ENCODE peak calls at places on chromosomes 4 and X, in four cellular contexts. One of them, this sample, is unnamed.

GRCh38 chr4:78799551-78800495 is 23.7 kb downstream of the BMP2K start:
- DNase-seq in IMR-90: no peak
- DNase-seq in K562: no peak
- DNase-seq in GM12878: no peak
- DNase-seq in this sample: no peak

GRCh38 chrX:39875834-39876625 is 221.7 kb downstream of the BCOR start:
- DNase-seq in K562: no peak
- DNase-seq in GM12878: no peak
- DNase-seq in IMR-90: no peak
- DNase-seq in this sample: no peak

GRCh38 chr4:15303052-15303641 is 124.7 kb upstream of the C1QTNF7 start:
- DNase-seq in GM12878: no peak
- DNase-seq in IMR-90: peak
- DNase-seq in K562: no peak
- DNase-seq in this sample: no peak

GRCh38 chr4:88033309-88033708 is 25.9 kb downstream of the PKD2 start:
- DNase-seq in GM12878: no peak
- DNase-seq in K562: peak
- DNase-seq in IMR-90: peak
- DNase-seq in this sample: peak

GRCh38 chr4:17168571-17168970 is 270.1 kb upstream of the LDB2 start:
- DNase-seq in GM12878: no peak
- DNase-seq in IMR-90: peak
- DNase-seq in K562: no peak
- DNase-seq in this sample: peak

GRCh38 chr4:149973181-149973580 is 105.1 kb upstream of the DCLK2 start:
- DNase-seq in K562: no peak
- DNase-seq in IMR-90: no peak
- DNase-seq in GM12878: no peak
- DNase-seq in this sample: no peak

GRCh38 chrX:12679522-12679921 is 111.7 kb upstream of the PRPS2 start:
- DNase-seq in K562: no peak
- DNase-seq in GM12878: no peak
- DNase-seq in IMR-90: no peak
- DNase-seq in this sample: no peak

GRCh38 chr4:7625073-7625472 is 190.3 kb upstream of the PSAPL1 start:
- DNase-seq in IMR-90: peak
- DNase-seq in GM12878: no peak
- DNase-seq in K562: no peak
- DNase-seq in this sample: no peak

GRCh38 chrX:10243056-10243455 is 86.3 kb downstream of the CLCN4 start:
- DNase-seq in K562: no peak
- DNase-seq in IMR-90: no peak
- DNase-seq in GM12878: no peak
- DNase-seq in this sample: peak

GRCh38 chr4:147093206-147093605 is 147.5 kb upstream of the TTC29 start:
- DNase-seq in IMR-90: no peak
- DNase-seq in K562: no peak
- DNase-seq in GM12878: no peak
- DNase-seq in this sample: no peak

GRCh38 chrX:151702021-151702714 is 6.9 kb downstream of the PRRG3 start:
- DNase-seq in K562: no peak
- DNase-seq in GM12878: no peak
- DNase-seq in IMR-90: no peak
- DNase-seq in this sample: no peak

GRCh38 chrX:77014655-77015377 is 432.4 kb upstream of the FGF16 start:
- DNase-seq in IMR-90: no peak
- DNase-seq in K562: no peak
- DNase-seq in GM12878: no peak
- DNase-seq in this sample: no peak

GRCh38 chr4:128715616-128716015 is 93.9 kb upstream of the JADE1 start:
- DNase-seq in IMR-90: peak
- DNase-seq in GM12878: no peak
- DNase-seq in K562: no peak
- DNase-seq in this sample: no peak

DNA sequence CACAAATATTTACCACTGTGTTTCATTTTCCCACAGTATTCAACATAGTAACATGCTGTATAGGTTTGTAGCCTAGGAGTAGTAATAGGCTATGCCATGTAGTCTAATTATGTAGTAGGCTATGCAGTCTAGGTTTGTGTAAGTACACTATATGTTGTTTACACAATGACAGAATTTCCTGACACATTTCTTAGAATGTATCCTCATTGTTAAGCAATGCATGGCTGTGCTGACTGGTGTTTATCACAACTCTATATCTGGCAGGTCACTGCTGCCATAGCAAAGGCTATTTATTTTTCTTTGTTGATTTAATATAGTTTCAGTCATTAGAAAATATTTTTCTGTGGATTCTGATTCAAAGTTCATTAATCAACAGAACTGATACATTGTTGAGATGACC is 108.3 kb upstream of the TEX13A start:
- DNase-seq in K562: no peak
- DNase-seq in GM12878: no peak
- DNase-seq in IMR-90: no peak
- DNase-seq in this sample: peak
- TF ChIP-seq FOS in K562: no peak
- TF ChIP-seq FOS in GM12878: no peak
- TF ChIP-seq FOS in IMR-90: no peak
- TF ChIP-seq FOS in this sample: peak

GRCh38 chr4:145852256-145852839 is 86.3 kb downstream of the ZNF827 start:
- DNase-seq in IMR-90: no peak
- DNase-seq in K562: no peak
- DNase-seq in GM12878: no peak
- DNase-seq in this sample: no peak
- H3K27ac ChIP-seq in IMR-90: no peak
- H3K27ac ChIP-seq in K562: no peak
- H3K27ac ChIP-seq in GM12878: no peak
- H3K27ac ChIP-seq in this sample: no peak

GRCh38 chr4:3494501-3494900 is 31.4 kb downstream of the DOK7 start:
- DNase-seq in IMR-90: no peak
- DNase-seq in K562: no peak
- DNase-seq in GM12878: no peak
- DNase-seq in this sample: no peak
- H3K4me2 ChIP-seq in IMR-90: no peak
- H3K4me2 ChIP-seq in K562: no peak
- H3K4me2 ChIP-seq in GM12878: no peak
- H3K4me2 ChIP-seq in this sample: no peak

GRCh38 chr4:23680616-23681518 is 209.0 kb downstream of the PPARGC1A start:
- DNase-seq in GM12878: no peak
- DNase-seq in IMR-90: peak
- DNase-seq in K562: no peak
- DNase-seq in this sample: no peak
- TF ChIP-seq FOS in GM12878: no peak
- TF ChIP-seq FOS in IMR-90: no peak
- TF ChIP-seq FOS in K562: no peak
- TF ChIP-seq FOS in this sample: no peak

DNA sequence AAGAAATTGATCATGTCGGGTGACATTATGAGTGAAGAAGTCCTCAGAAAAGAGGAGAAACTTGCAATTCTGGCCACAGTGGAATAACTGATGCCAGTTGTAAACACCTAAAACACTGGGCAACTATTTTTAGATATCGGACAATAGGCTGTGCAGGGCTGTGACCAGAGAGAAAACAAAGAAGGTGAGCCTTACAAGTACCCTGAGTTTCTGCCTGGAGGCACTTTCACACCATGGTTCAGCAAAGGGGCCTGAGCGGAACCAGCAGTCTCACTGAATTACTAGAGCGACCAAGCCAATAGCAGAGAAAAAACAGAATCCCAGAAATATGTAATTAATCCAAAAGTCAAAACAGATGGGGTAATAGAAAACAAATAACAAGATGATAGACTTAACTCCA is 11.2 kb downstream of the IRAK1 start:
- DNase-seq in K562: no peak
- DNase-seq in GM12878: no peak
- DNase-seq in IMR-90: no peak
- DNase-seq in this sample: no peak
- H3K27ac ChIP-seq in K562: no peak
- H3K27ac ChIP-seq in GM12878: peak
- H3K27ac ChIP-seq in IMR-90: no peak
- H3K27ac ChIP-seq in this sample: no peak

This sample was measured in endothelial cell of umbilical vein.